ENCODE peak calls at places on chromosome 6, in seven cellular contexts. D is AG04449, J is GM23338, R is ovary, B is heart right ventricle, Q is dorsolateral prefrontal cortex, F is heart left ventricle. U is an unnamed sample.
A peak's percentile ranks its signal among the peaks of the same experiment; 100 is the strongest.

GRCh38 chr6:47733879-47734558 is 35.6 kb downstream of the ADGRF4 start:
- DNase-seq in D (no peak), J (peak; percentile 60), R (no peak), B (no peak), Q (no peak), F (no peak), U (no peak)

GRCh38 chr6:42555477-42556457 is 8.1 kb upstream of the UBR2 start:
- DNase-seq in D (no peak), J (peak; percentile 62), R (no peak), B (no peak), Q (no peak), F (no peak), U (no peak)

GRCh38 chr6:89047473-89047872 is 33.1 kb upstream of the PNRC1 start:
- DNase-seq in D (no peak), J (no peak), R (no peak), B (no peak), Q (no peak), F (no peak), U (no peak)

GRCh38 chr6:82783587-82784253 is 281.9 kb downstream of the UBE3D start:
- DNase-seq in D (no peak), J (peak; percentile 73), R (no peak), B (no peak), Q (no peak), F (no peak), U (no peak)

GRCh38 chr6:89026151-89026550 is 54.4 kb upstream of the PNRC1 start:
- DNase-seq in D (no peak), J (no peak), R (no peak), B (no peak), Q (no peak), F (no peak), U (no peak)

GRCh38 chr6:6966569-6966968 is 141.2 kb upstream of the RREB1 start:
- DNase-seq in D (no peak), J (no peak), R (no peak), B (no peak), Q (no peak), F (no peak), U (no peak)

GRCh38 chr6:139029470-139030210 is 1.1 kb downstream of the ABRACL start:
- DNase-seq in D (no peak), J (peak; percentile 73), R (peak; percentile 64), B (peak; percentile 69), Q (no peak), F (peak; percentile 68), U (no peak)

GRCh38 chr6:144153260-144153659 is 2.9 kb downstream of the STX11 start:
- DNase-seq in D (no peak), J (no peak), R (no peak), B (no peak), Q (no peak), F (no peak), U (no peak)

GRCh38 chr6:69820018-69820417 is 23.2 kb upstream of the LMBRD1 start:
- DNase-seq in D (no peak), J (no peak), R (no peak), B (no peak), Q (no peak), F (no peak), U (no peak)

GRCh38 chr6:68313911-68314310 is 321.2 kb upstream of the ADGRB3 start:
- DNase-seq in D (no peak), J (peak; percentile 21), R (no peak), B (no peak), Q (no peak), F (no peak), U (no peak)

DNA sequence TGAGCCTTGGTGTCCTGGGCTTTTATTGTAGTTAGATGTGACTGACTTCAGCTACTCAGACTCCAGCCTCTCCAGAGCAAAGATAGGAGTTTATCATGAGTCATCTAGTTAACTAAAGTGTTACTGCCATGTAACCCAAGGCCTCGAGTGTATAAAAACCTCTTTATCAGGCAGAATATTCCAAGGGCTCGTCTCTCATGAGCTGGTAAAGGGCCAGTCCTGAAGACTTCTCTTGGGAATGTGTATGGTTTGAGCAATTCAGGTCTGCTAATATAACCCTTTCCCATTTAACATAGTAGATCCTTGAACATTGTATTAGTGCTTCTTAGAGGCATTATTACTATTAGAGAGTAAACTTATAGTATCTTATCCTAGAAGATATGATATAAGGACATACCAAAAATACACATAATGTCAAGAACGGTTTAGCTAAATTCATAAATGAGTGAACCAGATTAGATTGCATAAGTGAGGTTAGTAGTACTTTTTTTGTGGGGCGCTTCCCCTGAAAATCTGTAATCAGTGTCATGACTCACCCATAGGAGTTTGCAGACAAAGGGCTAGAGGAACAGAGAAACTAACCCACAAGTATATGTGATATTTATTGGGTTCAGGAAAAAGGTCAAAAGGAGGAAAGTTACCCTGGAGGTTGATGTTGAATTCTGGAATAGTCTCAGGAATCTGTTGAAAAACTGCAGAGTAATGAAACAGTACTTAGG is 16.0 kb downstream of the DSE start:
- DNase-seq in D (no peak), J (no peak), R (no peak), B (no peak), Q (no peak), F (no peak), U (no peak)
- TF ChIP-seq CTCF in D (no peak), J (no peak), R (no peak), B (no peak), Q (no peak), F (no peak), U (no peak)

GRCh38 chr6:14661188-14661587 is 543.6 kb downstream of the CD83 start:
- DNase-seq in D (peak; percentile 19), J (no peak), R (no peak), B (no peak), Q (no peak), F (no peak), U (no peak)
- H3K4me3 ChIP-seq in D (no peak overlapping the region), J (no peak overlapping the region), R (no peak overlapping the region), B (no peak overlapping the region), Q (no peak overlapping the region), F (no peak overlapping the region), U (no peak overlapping the region)

GRCh38 chr6:133820208-133820607 is 68.7 kb upstream of the TCF21 start:
- DNase-seq in D (no peak), J (no peak), R (no peak), B (no peak), Q (no peak), F (no peak), U (no peak)

GRCh38 chr6:133818320-133818719 is 70.6 kb upstream of the TCF21 start:
- DNase-seq in D (no peak), J (no peak), R (no peak), B (no peak), Q (no peak), F (no peak), U (no peak)

GRCh38 chr6:133814797-133815196 is 74.1 kb upstream of the TCF21 start:
- DNase-seq in D (no peak), J (no peak), R (no peak), B (no peak), Q (no peak), F (no peak), U (no peak)

GRCh38 chr6:133815313-133815712 is 73.6 kb upstream of the TCF21 start:
- DNase-seq in D (no peak), J (no peak), R (no peak), B (no peak), Q (no peak), F (no peak), U (no peak)

DNA sequence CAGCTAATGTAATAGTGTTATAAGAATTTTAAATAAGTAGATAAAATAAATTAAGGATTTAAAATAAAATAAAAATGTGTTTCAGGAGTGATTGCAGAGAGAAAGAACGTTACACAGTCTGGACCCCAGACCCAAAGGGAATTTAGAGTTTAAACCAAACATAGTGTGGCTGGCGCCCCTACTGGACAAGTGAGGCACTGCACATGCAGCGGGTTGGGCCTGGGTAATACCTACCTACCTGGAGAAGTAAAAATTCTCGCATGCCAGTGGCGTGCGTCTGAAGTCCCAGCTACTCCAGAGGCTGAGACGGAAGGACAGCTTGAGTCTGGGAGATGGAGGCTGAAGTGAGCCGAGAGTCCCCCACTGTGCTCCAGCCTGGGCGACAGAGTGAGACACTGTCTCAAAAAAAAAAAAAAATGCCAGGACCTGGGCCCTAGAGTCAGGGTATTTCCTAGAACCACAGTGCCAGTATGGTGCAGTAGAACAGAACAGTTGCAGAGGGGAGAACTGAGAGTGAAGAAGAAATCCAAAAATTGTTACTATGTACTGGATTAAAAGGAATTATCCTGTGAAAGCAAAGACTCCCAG is 71.4 kb upstream of the TCF21 start:
- DNase-seq in D (no peak), J (peak; percentile 84), R (peak; percentile 41), B (no peak), Q (no peak), F (no peak), U (no peak)
- TF ChIP-seq CTCF in D (peak; percentile 22), J (peak; percentile 89), R (no peak), B (peak; percentile 48), Q (peak; percentile 38), F (peak; percentile 46), U (peak; percentile 61)

GRCh38 chr6:27251672-27252251 is 4.3 kb downstream of the PRSS16 start:
- DNase-seq in D (no peak), J (peak; percentile 98), R (peak; percentile 57), B (peak; percentile 17), Q (peak; percentile 67), F (no peak), U (no peak)
- H3K4me3 ChIP-seq in D (peak overlapping the region; percentile 54), J (peak overlapping the region; percentile 90), R (peak overlapping the region; percentile 32), B (peak overlapping the region; percentile 44), Q (peak overlapping the region; percentile 51), F (peak overlapping the region; percentile 25), U (peak overlapping the region; percentile 74)

GRCh38 chr6:66926060-66926459 is 1219.0 kb upstream of the EYS start:
- DNase-seq in D (no peak), J (peak; percentile 43), R (no peak), B (no peak), Q (no peak), F (no peak), U (no peak)
- TF ChIP-seq CTCF in D (no peak), J (peak; percentile 49), R (no peak), B (no peak), Q (no peak), F (peak; percentile 8), U (no peak)

DNA sequence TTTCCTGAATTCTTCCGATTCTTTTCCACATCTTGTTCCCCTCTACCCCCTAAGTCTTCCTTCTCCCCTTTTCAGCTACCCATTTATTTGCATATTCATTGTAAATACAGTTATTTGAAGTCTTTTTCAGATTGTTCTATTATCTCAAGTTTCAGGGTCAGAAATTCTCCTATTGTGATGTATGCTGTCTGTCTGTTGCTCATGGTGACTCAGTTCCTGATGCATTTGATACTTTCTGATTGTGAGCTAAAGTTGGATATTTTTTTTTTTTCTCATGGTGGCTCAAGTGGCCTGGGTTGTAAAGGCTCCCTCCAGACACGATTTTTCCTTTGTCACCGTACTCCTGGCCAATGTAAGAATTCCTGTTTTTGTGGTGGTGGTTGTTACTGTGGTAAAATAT is 4.9 kb upstream of the PI16 start:
- DNase-seq in D (no peak), J (no peak), R (no peak), B (no peak), Q (no peak), F (no peak), U (no peak)
- H3K4me3 ChIP-seq in D (no peak overlapping the region), J (peak overlapping the region; percentile 8), R (no peak overlapping the region), B (no peak overlapping the region), Q (no peak overlapping the region), F (no peak overlapping the region), U (no peak overlapping the region)

GRCh38 chr6:98942263-98942803 is 5.4 kb downstream of the FBXL4 start:
- DNase-seq in D (no peak), J (peak; percentile 68), R (no peak), B (no peak), Q (no peak), F (no peak), U (no peak)
- TF ChIP-seq CTCF in D (no peak), J (peak; percentile 31), R (no peak), B (no peak), Q (no peak), F (no peak), U (peak; percentile 11)

U was measured in retinal pigment epithelial cell.